ENCODE peak calls at places on chromosome 12, in five cellular contexts. X is hepatocyte; S is activated naive CD8-positive, alpha-beta T cell treated with anti-CD3 and anti-CD28 coated beads, Interleukin-2, amount 10 ng/mL, durations not matched to agents 7 days and 5 days; Q is NCI-H2227 treated with DMSO at 0.1 percent for 48 hours; O is cardiac fibroblast. B is an unnamed sample.

GRCh38 chr12:108570743-108571603 is 8.6 kb downstream of the ISCU start:
- DNase-seq in X (no peak), S (no peak), Q (no peak), O (peak), B (peak)

GRCh38 chr12:58519839-58520238 is 400.5 kb downstream of the LRIG3 start:
- DNase-seq in X (no peak), S (no peak), Q (no peak), O (no peak), B (no peak)

GRCh38 chr12:5070090-5070489 is 26.4 kb downstream of the KCNA5 start:
- DNase-seq in X (no peak), S (no peak), Q (no peak), O (no peak), B (no peak)

GRCh38 chr12:8088574-8088973 is 6.5 kb downstream of the NECAP1 start:
- DNase-seq in X (no peak), S (peak), Q (no peak), O (no peak), B (no peak)

GRCh38 chr12:99810718-99811593 is 163.4 kb downstream of the GARIN6 start:
- DNase-seq in X (peak), S (no peak), Q (peak), O (peak), B (peak)

GRCh38 chr12:30816742-30817465 is 62.2 kb upstream of the CAPRIN2 start:
- DNase-seq in X (no peak), S (no peak), Q (no peak), O (no peak), B (no peak)

GRCh38 chr12:101243074-101243473 is 33.0 kb upstream of the SLC5A8 start:
- DNase-seq in X (no peak), S (no peak), Q (no peak), O (no peak), B (no peak)

GRCh38 chr12:132150780-132151144 is 6.5 kb downstream of the NOC4L start:
- DNase-seq in X (no peak), S (peak), Q (no peak), O (no peak), B (no peak)

GRCh38 chr12:58364389-58365086 is 423.2 kb downstream of the ATP23 start:
- DNase-seq in X (peak), S (no peak), Q (no peak), O (peak), B (peak)

GRCh38 chr12:39467432-39467870 is 24.5 kb upstream of the KIF21A start:
- DNase-seq in X (no peak), S (no peak), Q (no peak), O (peak), B (peak)

GRCh38 chr12:3311491-3312103 is 179.4 kb upstream of the PRMT8 start:
- DNase-seq in X (no peak), S (no peak), Q (no peak), O (no peak), B (peak)

GRCh38 chr12:123232472-123232806 is 502 bp downstream of the MPHOSPH9 start:
- DNase-seq in X (no peak), S (no peak), Q (no peak), O (no peak), B (no peak)

GRCh38 chr12:122820838-122821271 is 14.4 kb upstream of the HIP1R start:
- DNase-seq in X (no peak), S (no peak), Q (no peak), O (no peak), B (no peak)

GRCh38 chr12:100608776-100609175 is 35.3 kb downstream of the GAS2L3 start:
- DNase-seq in X (no peak), S (no peak), Q (no peak), O (no peak), B (peak)

GRCh38 chr12:71938728-71939385 is at the start of gene TPH2:
- DNase-seq in X (peak), S (peak), Q (peak), O (peak), B (peak)

GRCh38 chr12:46124848-46125619 is 134.7 kb upstream of the SCAF11 start:
- DNase-seq in X (peak), S (no peak), Q (peak), O (peak), B (peak)

GRCh38 chr12:32896438-32897275 is at the start of gene PKP2:
- DNase-seq in X (peak), S (peak), Q (no peak), O (no peak), B (peak)

GRCh38 chr12:77179515-77179914 is 114.1 kb upstream of the E2F7 start:
- DNase-seq in X (no peak), S (no peak), Q (no peak), O (no peak), B (no peak)

GRCh38 chr12:18998343-18999270 is 130.9 kb upstream of the PLEKHA5 start:
- DNase-seq in X (peak), S (no peak), Q (no peak), O (peak), B (no peak)

GRCh38 chr12:79262938-79263337 is 398.4 kb downstream of the SYT1 start:
- DNase-seq in X (no peak), S (no peak), Q (no peak), O (peak), B (no peak)

GRCh38 chr12:111687255-111687654 is 1.4 kb downstream of the ACAD10 start:
- DNase-seq in X (peak), S (no peak), Q (no peak), O (no peak), B (no peak)

GRCh38 chr12:130792926-130793849 is 45.9 kb downstream of the STX2 start:
- DNase-seq in X (no peak), S (no peak), Q (peak), O (no peak), B (no peak)

GRCh38 chr12:76366163-76366562 is 17.9 kb upstream of the BBS10 start:
- DNase-seq in X (no peak), S (no peak), Q (no peak), O (no peak), B (no peak)

GRCh38 chr12:50699940-50700339 is 64.0 kb upstream of the ATF1 start:
- DNase-seq in X (no peak), S (no peak), Q (no peak), O (no peak), B (no peak)

GRCh38 chr12:47296828-47297227 is 217.1 kb upstream of the AMIGO2 start:
- DNase-seq in X (no peak), S (no peak), Q (no peak), O (no peak), B (no peak)

B was measured in trophoblast cell.